ENCODE peak calls at places on chromosomes 16 and 17, in five cellular contexts. B is HepG2, S is GM12878, O is HCT116, Q is K562. D is an unnamed sample.
A peak's percentile ranks its signal among the peaks of the same experiment; 100 is the strongest.

GRCh38 chr17:81589612-81590011 is 37.5 kb upstream of the FAAP100 start:
- DNase-seq in B (no peak), S (no peak), O (no peak), Q (no peak), D (no peak)

GRCh38 chr16:19119564-19119963 is 5.8 kb downstream of the ITPRIPL2 start:
- DNase-seq in B (no peak), S (no peak), O (no peak), Q (no peak), D (no peak)

GRCh38 chr17:51260960-51261958 is 913 bp downstream of the UTP18 start:
- DNase-seq in B (peak; percentile 49), S (no peak), O (peak; percentile 35), Q (peak; percentile 81), D (peak; percentile 44)

GRCh38 chr16:6266703-6267102 is 1065.9 kb upstream of the RBFOX1 start:
- DNase-seq in B (no peak), S (no peak), O (no peak), Q (no peak), D (no peak)

GRCh38 chr16:86988920-86989715 is 328.1 kb downstream of the C16orf95 start:
- DNase-seq in B (no peak), S (no peak), O (no peak), Q (no peak), D (no peak)

GRCh38 chr17:80845863-80846671 is 145.6 kb upstream of the CHMP6 start:
- DNase-seq in B (no peak), S (no peak), O (no peak), Q (no peak), D (no peak)

GRCh38 chr17:66715076-66715675 is 119.7 kb upstream of the CACNG5 start:
- DNase-seq in B (no peak), S (no peak), O (no peak), Q (no peak), D (no peak)

GRCh38 chr16:29909398-29909797 is 9.1 kb downstream of the ASPHD1 start:
- DNase-seq in B (no peak), S (no peak), O (no peak), Q (no peak), D (no peak)

GRCh38 chr16:70553645-70554044 is 30.0 kb downstream of the SF3B3 start:
- DNase-seq in B (no peak), S (no peak), O (no peak), Q (no peak), D (no peak)

GRCh38 chr17:81379523-81379942 is 15.7 kb upstream of the BAHCC1 start:
- DNase-seq in B (no peak), S (no peak), O (peak; percentile 81), Q (peak; percentile 59), D (no peak)

GRCh38 chr16:73060948-73061495 is 13.1 kb upstream of the ZFHX3 start:
- DNase-seq in B (no peak), S (no peak), O (no peak), Q (no peak), D (no peak)

GRCh38 chr17:68301438-68301959 is 10.2 kb downstream of the ARSG start:
- DNase-seq in B (no peak), S (no peak), O (no peak), Q (no peak), D (no peak)

GRCh38 chr17:17663160-17664072 is 17.8 kb upstream of the RAI1 start:
- DNase-seq in B (peak; percentile 82), S (peak; percentile 70), O (peak; percentile 84), Q (peak; percentile 86), D (peak; percentile 56)

GRCh38 chr16:79601978-79602609 is 1.6 kb upstream of the MAF start:
- DNase-seq in B (peak; percentile 76), S (peak; percentile 13), O (no peak), Q (peak; percentile 64), D (peak; percentile 68)

GRCh38 chr17:28334666-28335200 is 539 bp downstream of the IFT20 start:
- DNase-seq in B (no peak), S (no peak), O (no peak), Q (no peak), D (no peak)

GRCh38 chr17:8029121-8029520 is 9.7 kb upstream of the ALOX15B start:
- DNase-seq in B (no peak), S (no peak), O (no peak), Q (no peak), D (no peak)

GRCh38 chr16:27219161-27219560 is 15.8 kb downstream of the KDM8 start:
- DNase-seq in B (no peak), S (no peak), O (no peak), Q (no peak), D (no peak)

GRCh38 chr16:49491736-49492089 is 118.1 kb downstream of the C16orf78 start:
- DNase-seq in B (no peak), S (no peak), O (peak; percentile 15), Q (no peak), D (no peak)

GRCh38 chr16:82761236-82761635 is 134.5 kb downstream of the CDH13 start:
- DNase-seq in B (no peak), S (no peak), O (no peak), Q (no peak), D (no peak)

GRCh38 chr17:19409509-19409908 is 1.5 kb upstream of the RNF112 start:
- DNase-seq in B (no peak), S (no peak), O (peak; percentile 64), Q (no peak), D (no peak)

GRCh38 chr16:50434872-50435478 is 66.2 kb upstream of the BRD7 start:
- DNase-seq in B (peak; percentile 37), S (no peak), O (no peak), Q (no peak), D (no peak)

GRCh38 chr16:64253525-64253924 is 868.3 kb downstream of the CDH11 start:
- DNase-seq in B (no peak), S (no peak), O (no peak), Q (no peak), D (no peak)

GRCh38 chr16:54281535-54282201 is 4.9 kb downstream of the IRX3 start:
- DNase-seq in B (no peak), S (no peak), O (no peak), Q (no peak), D (no peak)

GRCh38 chr17:8160741-8161221 is 2.0 kb downstream of the VAMP2 start:
- DNase-seq in B (no peak), S (no peak), O (no peak), Q (no peak), D (no peak)

GRCh38 chr17:45787044-45787443 is 2.9 kb downstream of the CRHR1 start:
- DNase-seq in B (no peak), S (no peak), O (no peak), Q (no peak), D (no peak)

GRCh38 chr17:40329981-40330794 is 21.2 kb downstream of the RARA start:
- DNase-seq in B (no peak), S (no peak), O (no peak), Q (peak; percentile 48), D (no peak)

GRCh38 chr16:35745191-35745590 is 2285.8 kb downstream of the TP53TG3F start:
- DNase-seq in B (no peak), S (no peak), O (no peak), Q (no peak), D (no peak)
- TF ChIP-seq ZNF274 in B (no peak), S (no peak), O (no peak), Q (no peak), D (no peak)

DNA sequence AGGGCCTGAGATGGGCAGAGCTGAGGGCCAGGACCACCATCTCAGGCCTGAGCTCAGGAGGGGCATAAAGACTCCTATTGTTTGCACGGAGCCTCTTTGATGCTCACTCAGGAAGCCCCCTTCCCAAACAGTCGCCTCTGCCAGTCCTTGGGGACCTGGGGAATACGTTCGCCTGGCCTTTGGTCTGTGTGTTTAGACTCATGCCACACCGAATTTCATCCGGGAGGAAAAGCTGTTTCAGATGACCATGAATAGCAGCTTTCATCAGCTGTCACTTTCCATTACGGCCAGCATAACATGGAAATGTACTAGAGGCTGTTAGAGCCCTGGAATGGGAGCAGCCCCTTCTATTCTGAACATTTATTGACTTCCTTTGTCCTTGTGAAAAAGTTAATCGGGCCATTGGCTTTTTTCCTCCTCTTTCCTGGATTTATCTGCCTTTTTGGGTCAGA is 139.0 kb downstream of the HS3ST3A1 start:
- DNase-seq in B (peak; percentile 83), S (no peak), O (no peak), Q (no peak), D (no peak)
- TF ChIP-seq ZNF274 in B (no peak), S (no peak), O (no peak), Q (no peak), D (no peak)

DNA sequence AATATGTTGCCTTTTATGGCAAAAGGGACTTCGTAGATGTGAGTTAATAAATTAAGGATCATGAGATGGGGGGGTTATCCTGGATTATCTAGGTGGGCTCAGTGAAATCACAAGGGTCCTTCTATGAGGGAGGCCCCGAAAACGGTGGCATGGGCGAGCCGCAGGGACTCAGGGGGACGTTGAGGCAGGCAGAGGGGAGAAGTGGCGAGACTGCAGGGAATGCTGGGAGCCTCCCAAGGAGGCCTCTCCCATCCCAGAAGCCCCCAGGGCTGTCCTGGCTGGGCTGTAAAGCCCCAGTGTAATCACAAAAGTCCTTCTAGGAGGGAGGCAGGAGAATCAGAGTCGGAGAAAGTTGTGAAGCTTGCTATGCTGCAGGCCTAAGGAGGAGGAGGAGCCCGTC is 35.0 kb downstream of the ITGAE start:
- DNase-seq in B (no peak), S (no peak), O (no peak), Q (no peak), D (no peak)
- TF ChIP-seq ZNF274 in B (no peak), S (no peak), O (no peak), Q (no peak), D (no peak)

DNA sequence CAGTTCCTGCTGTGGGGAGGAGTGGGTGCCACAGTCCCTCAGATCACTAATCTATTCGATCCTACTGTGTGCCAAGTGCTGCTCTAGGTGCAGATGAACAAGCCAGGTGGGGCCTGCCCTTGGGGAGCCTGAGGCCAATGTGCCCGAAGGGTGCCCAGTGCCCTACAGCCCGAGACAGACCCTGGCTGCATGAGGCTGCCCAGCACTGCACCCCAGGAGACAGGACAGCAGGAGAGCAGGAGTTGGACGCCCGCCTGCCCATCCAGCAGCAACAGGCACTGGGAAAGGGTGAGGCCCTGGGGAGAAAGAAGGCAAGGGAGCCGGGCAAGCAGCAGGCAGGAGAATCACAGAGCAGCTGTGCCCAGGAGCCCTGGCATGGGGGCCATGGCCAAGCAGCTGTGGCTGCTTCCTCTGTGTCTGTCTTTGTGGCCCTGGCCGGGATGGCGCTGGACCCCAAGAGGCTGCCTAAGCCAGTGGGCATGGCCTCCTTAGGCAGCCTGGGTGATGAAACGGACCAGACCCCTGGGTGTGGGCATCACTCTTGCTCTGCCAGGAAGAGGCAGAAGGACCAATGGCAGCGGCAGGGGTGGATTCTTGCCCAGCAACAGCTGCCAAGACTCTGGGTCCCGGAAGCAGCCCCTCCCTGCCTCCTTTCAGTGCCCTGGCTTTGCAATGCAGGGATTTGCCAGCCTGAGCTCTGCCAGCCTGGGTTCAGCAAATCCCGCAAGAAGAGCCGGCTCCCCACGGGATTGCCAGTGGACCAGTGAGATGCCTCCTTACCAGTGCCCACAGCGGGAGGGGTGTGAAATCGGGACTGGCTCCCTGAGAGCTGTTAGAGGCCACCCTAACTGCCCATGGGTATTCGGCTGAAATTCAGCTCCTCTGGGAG is 179.6 kb upstream of the TNRC6C start:
- DNase-seq in B (no peak), S (no peak), O (no peak), Q (no peak), D (no peak)
- TF ChIP-seq ZNF274 in B (no peak), S (no peak), O (no peak), Q (no peak), D (no peak)

GRCh38 chr17:1153795-1154546 is 25.8 kb downstream of the ABR start:
- DNase-seq in B (peak; percentile 16), S (no peak), O (no peak), Q (peak; percentile 23), D (no peak)
- TF ChIP-seq ZNF274 in B (no peak), S (no peak), O (no peak), Q (no peak), D (no peak)

D was measured in NT2/D1.